ENCODE peak calls at places on chromosome 4, in five cellular contexts. J, W, X, L and Y are unnamed samples.
A peak's percentile ranks its signal among the peaks of the same experiment; 100 is the strongest.

GRCh38 chr4:1398686-1399507 is 7.3 kb downstream of the NKX1-1 start:
- DNase-seq in J (peak; percentile 48), W (no peak), L (peak; percentile 12), X (no peak), Y (peak; percentile 10)

GRCh38 chr4:41795796-41796195 is 47.3 kb upstream of the PHOX2B start:
- DNase-seq in X (no peak), W (no peak), J (no peak), L (peak; percentile 21), Y (no peak)

GRCh38 chr4:52244103-52244772 is 193.1 kb downstream of the SPATA18 start:
- DNase-seq in X (no peak), L (no peak), J (no peak), W (no peak), Y (no peak)

GRCh38 chr4:1337951-1338751 is 8.9 kb upstream of the UVSSA start:
- DNase-seq in L (no peak), W (no peak), J (no peak), X (no peak), Y (peak; percentile 36)

GRCh38 chr4:124903995-124904722 is 191.6 kb upstream of the ANKRD50 start:
- DNase-seq in L (no peak), W (peak; percentile 71), J (no peak), X (no peak), Y (no peak)

GRCh38 chr4:147607463-147607862 is 9.7 kb upstream of the TMEM184C start:
- DNase-seq in J (no peak), L (no peak), W (no peak), X (no peak), Y (no peak)

GRCh38 chr4:85166318-85166717 is 199.8 kb upstream of the WDFY3 start:
- DNase-seq in L (no peak), W (no peak), J (no peak), X (no peak), Y (peak; percentile 61)

GRCh38 chr4:183330841-183331240 is 8.6 kb upstream of the CLDN24 start:
- DNase-seq in J (no peak), L (no peak), W (no peak), X (no peak), Y (no peak)

GRCh38 chr4:2811830-2812599 is 19.1 kb downstream of the SH3BP2 start:
- DNase-seq in W (peak; percentile 22), J (peak; percentile 85), L (peak; percentile 82), X (peak; percentile 43), Y (peak; percentile 66)

GRCh38 chr4:8307714-8308113 is 38.2 kb downstream of the HTRA3 start:
- DNase-seq in X (no peak), J (peak; percentile 57), L (no peak), W (no peak), Y (no peak)
- H3K4me1 ChIP-seq in X (no peaks in the 10 kb centered on the region), J (peaks cover 12% of the 10 kb centered on the region), L (peaks cover 3% of the 10 kb centered on the region), W (peaks cover 9% of the 10 kb centered on the region), Y (peaks cover 2% of the 10 kb centered on the region)

DNA sequence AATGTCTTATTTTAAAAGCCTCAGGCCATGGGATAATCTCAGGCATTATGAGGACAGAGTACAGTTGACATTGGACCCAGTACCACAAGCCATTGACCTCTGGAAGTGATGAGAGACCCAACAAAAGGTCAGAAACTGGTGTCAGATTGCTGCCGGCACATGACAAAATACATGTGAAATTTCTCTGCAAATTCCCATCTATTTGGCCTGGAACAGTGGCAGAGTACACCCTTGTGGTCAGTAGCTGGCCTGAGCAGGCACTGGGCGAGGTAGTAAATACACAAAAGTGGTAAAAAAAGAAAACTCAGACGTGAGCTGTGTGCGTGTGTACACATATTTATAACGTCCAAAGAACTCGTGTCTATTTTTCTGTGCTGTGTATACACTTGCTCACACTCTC is 155.5 kb downstream of the DHX15 start:
- DNase-seq in J (no peak), L (no peak), W (no peak), X (no peak), Y (no peak)
- TF ChIP-seq CTCF in J (no peak), L (no peak), W (no peak), X (no peak), Y (no peak)

DNA sequence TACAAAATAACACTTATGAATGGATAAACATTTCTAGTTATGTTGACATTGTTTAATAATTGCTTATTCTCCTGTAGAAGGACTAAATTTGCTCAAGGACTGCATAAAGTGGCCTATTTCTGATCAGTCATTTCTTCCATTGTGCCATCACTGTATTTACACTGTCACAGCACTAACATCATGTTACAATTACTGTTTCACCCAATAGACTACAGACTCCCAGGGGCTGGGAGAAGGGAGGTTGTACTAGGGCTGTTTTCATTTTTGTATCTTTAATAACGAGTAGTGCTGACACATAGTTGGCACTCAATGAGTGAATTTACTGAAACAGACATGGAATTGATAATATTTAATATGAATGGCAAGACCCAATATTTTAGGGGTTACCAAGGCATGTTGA is 139.5 kb downstream of the SLC10A7 start:
- DNase-seq in L (no peak), J (no peak), W (no peak), X (no peak), Y (no peak)
- H3K9me3 ChIP-seq in L (no peaks in the 10 kb centered on the region), J (no peaks in the 10 kb centered on the region), W (no peaks in the 10 kb centered on the region), X (no peaks in the 10 kb centered on the region), Y (no peaks in the 10 kb centered on the region)

DNA sequence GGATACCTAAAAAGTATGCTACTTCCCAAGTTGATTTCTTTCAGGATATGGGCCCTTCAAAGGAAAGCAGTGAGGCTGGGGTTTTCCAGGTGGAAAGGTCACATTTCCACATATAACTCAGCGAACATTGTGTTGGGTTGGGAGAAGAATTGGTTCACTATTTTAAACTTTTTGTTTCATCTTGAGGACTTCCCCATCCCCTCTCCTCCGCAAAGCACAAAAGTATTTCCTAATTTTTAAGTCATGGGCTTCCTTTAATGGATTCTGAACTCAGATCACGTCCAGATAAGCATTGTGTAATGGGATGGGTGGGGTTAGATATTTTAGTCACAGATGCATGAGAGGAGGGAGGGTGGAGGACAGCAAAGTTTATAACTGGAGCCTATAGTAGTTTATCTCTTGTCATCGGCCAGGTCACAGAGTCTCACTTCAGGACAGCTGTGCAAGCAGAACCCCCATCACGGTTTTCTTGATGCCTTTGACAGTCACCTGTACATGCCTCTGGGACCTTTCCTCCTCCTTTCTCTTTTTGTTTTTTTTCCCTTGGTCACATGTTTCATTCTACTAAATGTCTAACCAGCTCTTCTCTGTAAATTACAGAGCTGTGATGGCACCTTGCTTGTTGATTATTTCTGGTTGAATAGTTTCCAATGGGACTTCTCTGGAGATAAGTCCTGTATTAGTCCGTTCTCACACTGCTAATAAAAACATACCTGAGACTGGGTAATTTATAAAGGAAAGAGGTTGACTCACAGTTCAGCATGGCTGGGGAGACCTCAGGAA is 115.4 kb downstream of the PTTG2 start:
- DNase-seq in W (peak; percentile 26), L (no peak), X (no peak), J (no peak), Y (peak; percentile 74)
- H3K4me1 ChIP-seq in W (peaks cover 16% of the 10 kb centered on the region), L (no peaks in the 10 kb centered on the region), X (peaks cover 7% of the 10 kb centered on the region), J (peaks cover 13% of the 10 kb centered on the region), Y (peaks cover 26% of the 10 kb centered on the region)

GRCh38 chr4:76088719-76089118 is 14.2 kb downstream of the ART3 start:
- DNase-seq in X (no peak), J (no peak), L (no peak), W (no peak), Y (no peak)

GRCh38 chr4:76090241-76090691 is 15.8 kb downstream of the ART3 start:
- DNase-seq in L (peak; percentile 45), J (no peak), X (no peak), W (peak; percentile 96), Y (no peak)

GRCh38 chr4:76083386-76083785 is 8.9 kb downstream of the ART3 start:
- DNase-seq in X (no peak), L (no peak), J (no peak), W (no peak), Y (no peak)

GRCh38 chr4:76084542-76084941 is 10.0 kb downstream of the ART3 start:
- DNase-seq in J (no peak), L (no peak), W (no peak), X (no peak), Y (no peak)

GRCh38 chr4:76087007-76087769 is 12.7 kb downstream of the ART3 start:
- DNase-seq in W (peak; percentile 44), L (peak; percentile 51), X (no peak), J (no peak), Y (no peak)
- TF ChIP-seq CTCF in W (peak; percentile 52), L (peak; percentile 56), X (peak; percentile 62), J (peak; percentile 25), Y (peak; percentile 11)

DNA sequence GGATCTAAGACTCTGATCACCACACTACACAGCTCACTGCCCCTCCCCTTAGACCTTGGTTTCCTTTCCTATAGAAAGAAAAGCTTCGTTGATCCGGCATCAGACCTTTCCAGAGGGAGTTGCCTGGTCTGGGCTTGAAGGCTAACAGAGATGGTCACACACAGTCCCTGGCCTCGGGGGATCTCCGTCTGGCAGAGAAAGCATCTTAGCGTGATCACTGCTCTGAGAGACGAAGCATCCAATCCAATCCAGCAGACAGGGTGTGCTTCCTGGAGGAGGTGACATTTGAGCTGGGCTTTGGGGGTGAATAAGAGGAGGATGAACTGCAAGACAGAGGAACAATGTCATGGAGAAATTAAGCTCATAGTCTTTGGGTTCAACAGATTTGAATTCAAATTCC is 49.5 kb downstream of the HTRA3 start:
- DNase-seq in L (no peak), W (no peak), X (no peak), J (peak; percentile 38), Y (no peak)
- H3K9me3 ChIP-seq in L (no peaks in the 10 kb centered on the region), W (no peaks in the 10 kb centered on the region), X (peaks cover 5% of the 10 kb centered on the region), J (no peaks in the 10 kb centered on the region), Y (no peaks in the 10 kb centered on the region)

DNA sequence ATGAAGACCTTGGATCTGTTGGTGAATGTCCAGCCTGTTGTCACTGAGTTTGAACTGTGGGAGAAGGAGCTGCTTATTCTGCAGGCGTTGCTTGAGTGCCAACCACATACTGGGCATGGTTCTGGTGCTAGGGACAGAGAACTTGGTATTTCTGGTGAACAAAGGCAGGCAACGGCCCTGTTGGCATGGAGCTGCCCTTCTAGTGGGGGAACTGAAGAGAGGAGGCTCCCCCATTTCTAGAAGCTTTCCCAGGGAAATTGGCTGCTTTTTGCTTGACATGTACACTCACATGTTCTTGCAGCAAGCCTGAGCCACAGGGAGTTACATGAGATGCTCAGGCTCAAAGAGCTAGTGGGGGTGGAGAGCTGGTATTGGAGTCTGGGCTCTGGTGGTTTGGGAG is 8.9 kb upstream of the CD38 start:
- DNase-seq in W (no peak), J (no peak), X (no peak), L (no peak), Y (no peak)
- H3K4me1 ChIP-seq in W (no peaks in the 10 kb centered on the region), J (no peaks in the 10 kb centered on the region), X (no peaks in the 10 kb centered on the region), L (peaks cover 8% of the 10 kb centered on the region), Y (peaks cover 3% of the 10 kb centered on the region)

GRCh38 chr4:13108096-13108495 is 376.0 kb downstream of the RAB28 start:
- DNase-seq in W (no peak), L (no peak), J (no peak), X (no peak), Y (no peak)
- TF ChIP-seq CTCF in W (no peak), L (no peak), J (no peak), X (no peak), Y (no peak)

DNA sequence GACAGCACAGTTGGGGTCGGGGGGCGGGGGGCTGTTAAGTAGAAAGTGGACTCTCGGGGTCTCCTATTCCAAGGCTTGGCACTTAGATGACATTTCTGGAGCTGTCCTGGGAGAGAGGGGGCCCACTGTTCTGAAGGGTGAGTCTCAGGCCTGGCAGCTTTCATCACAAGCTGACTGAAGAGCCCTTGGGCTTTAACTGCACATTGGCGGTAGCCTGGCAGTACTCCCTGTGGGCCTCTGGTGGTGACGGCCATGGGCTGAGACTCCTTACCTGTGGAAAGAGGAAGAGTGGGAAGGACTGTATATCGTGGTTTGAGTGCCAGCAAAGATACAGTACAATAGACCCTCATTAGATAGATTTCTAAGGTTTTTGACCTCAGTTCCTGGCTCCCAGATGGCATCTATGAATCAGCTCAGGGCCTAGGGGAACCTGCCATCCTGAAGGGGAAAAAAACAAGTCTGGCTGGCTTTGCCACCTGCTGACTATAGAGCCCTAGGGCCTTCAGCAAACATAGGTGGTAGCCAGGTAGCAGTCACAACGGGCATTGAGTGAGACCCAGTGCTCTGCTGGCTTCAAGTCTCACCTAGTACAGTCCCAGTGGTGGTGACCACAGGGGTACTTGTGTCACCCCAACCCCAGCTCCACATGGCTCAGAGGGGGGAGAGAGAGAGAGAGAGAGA is 87.9 kb downstream of the ANKRD17 start:
- DNase-seq in X (no peak), W (no peak), L (no peak), J (no peak), Y (no peak)
- H3K9me3 ChIP-seq in X (no peaks in the 10 kb centered on the region), W (no peaks in the 10 kb centered on the region), L (peaks cover 13% of the 10 kb centered on the region), J (peaks cover 3% of the 10 kb centered on the region), Y (no peaks in the 10 kb centered on the region)